ENCODE peak calls at places on chromosomes 4 and X, in four cellular contexts. Q is GM23338; U is left colon; X is stimulated activated CD8-positive, alpha-beta memory T cell treated with anti-CD3 and anti-CD28 coated beads, Interleukin-7, amount 100 ng/mL, for 4 hours. K is an unnamed sample.

GRCh38 chr4:94341468-94341867 is 1.2 kb downstream of the HPGDS start:
- DNase-seq in Q (no peak), U (no peak), X (no peak), K (no peak)

GRCh38 chr4:97142405-97142804 is 1000.9 kb downstream of the STPG2 start:
- DNase-seq in Q (no peak), U (no peak), X (no peak), K (no peak)

GRCh38 chrX:36334508-36335015 is 415.0 kb downstream of the CFAP47 start:
- DNase-seq in Q (no peak), U (no peak), X (no peak), K (no peak)

GRCh38 chrX:102832661-102833060 is 104.4 kb upstream of the RAB40AL start:
- DNase-seq in Q (peak), U (no peak), X (no peak), K (no peak)

GRCh38 chr4:10164877-10165283 is 48.3 kb upstream of the WDR1 start:
- DNase-seq in Q (peak), U (peak), X (no peak), K (no peak)

GRCh38 chr4:140257461-140258305 is 103.7 kb upstream of the MAML3 start:
- DNase-seq in Q (no peak), U (no peak), X (no peak), K (no peak)

GRCh38 chr4:61505773-61506640 is 305.9 kb downstream of the ADGRL3 start:
- DNase-seq in Q (no peak), U (no peak), X (no peak), K (no peak)

GRCh38 chr4:6018331-6018730 is at the start of gene C4orf50:
- DNase-seq in Q (no peak), U (no peak), X (no peak), K (no peak)

GRCh38 chrX:115232933-115233496 is 881 bp downstream of the LRCH2 start:
- DNase-seq in Q (no peak), U (no peak), X (no peak), K (no peak)

GRCh38 chr4:23789765-23790164 is 100.1 kb downstream of the PPARGC1A start:
- DNase-seq in Q (no peak), U (no peak), X (no peak), K (no peak)

GRCh38 chr4:112881842-112882241 is 167.6 kb upstream of the ANK2 start:
- DNase-seq in Q (peak), U (no peak), X (no peak), K (no peak)

GRCh38 chrX:46574337-46574940 is 874 bp downstream of the CHST7 start:
- DNase-seq in Q (peak), U (peak), X (peak), K (no peak)

GRCh38 chr4:15651682-15652081 is 3.5 kb downstream of the FBXL5 start:
- DNase-seq in Q (no peak), U (no peak), X (no peak), K (no peak)

K was measured in stimulated activated CD4-positive, alpha-beta T cell treated with anti-CD3 and anti-CD28 coated beads, TNF-alpha, amount 100 ng/mL, for 4 hours.